ENCODE peak calls at places on chromosomes 5 and 9, in eight cellular contexts. U is amniotic stem cell; W is A549; X is stimulated activated effector memory CD8-positive, alpha-beta T cell treated with anti-CD3 and anti-CD28 coated beads, Interleukin-12 subunit alpha, Interleukin-12 subunit beta, amount 100 ng/mL, for 72 hours; L is activated CD4-positive, alpha-beta T cell treated with anti-CD3 and anti-CD28 coated beads, Interleukin-2, amount 10 ng/mL, durations not matched to agents 7 days and 5 days; D is neuronal stem cell; H is neural progenitor cell; T is GM13977. Y is an unnamed sample.

GRCh38 chr9:114207034-114207815 is 51.9 kb downstream of the COL27A1 start:
- DNase-seq in T (no peak), L (no peak), D (peak), U (peak), X (no peak), H (peak), W (no peak), Y (no peak)

GRCh38 chr5:89606901-89607554 is 724.0 kb upstream of the MEF2C start:
- DNase-seq in U (no peak), H (peak), X (no peak), L (no peak), W (no peak), T (no peak), D (no peak), Y (no peak)

GRCh38 chr5:178310130-178310865 is 77.7 kb upstream of the PHYKPL start:
- DNase-seq in T (no peak), W (no peak), D (no peak), L (no peak), H (no peak), X (no peak), U (no peak), Y (no peak)

GRCh38 chr9:135324329-135324728 is 155.3 kb upstream of the PPP1R26 start:
- DNase-seq in T (no peak), U (no peak), W (no peak), H (no peak), L (no peak), D (no peak), X (no peak), Y (no peak)

GRCh38 chr9:3337515-3337914 is 188.3 kb downstream of the RFX3 start:
- DNase-seq in W (no peak), T (no peak), D (no peak), H (no peak), L (no peak), X (no peak), U (no peak), Y (no peak)

GRCh38 chr5:163809480-163809879 is 304.1 kb downstream of the MAT2B start:
- DNase-seq in H (peak), D (no peak), W (no peak), T (no peak), U (no peak), L (no peak), X (no peak), Y (no peak)

GRCh38 chr5:139667001-139667729 is 19.0 kb downstream of the CXXC5 start:
- DNase-seq in H (no peak), L (no peak), W (no peak), T (no peak), U (no peak), X (no peak), D (no peak), Y (no peak)

GRCh38 chr5:128681764-128682664 is 144.0 kb upstream of the FBN2 start:
- DNase-seq in H (peak), W (no peak), X (no peak), L (no peak), T (no peak), D (no peak), U (no peak), Y (no peak)

GRCh38 chr5:172439785-172440480 is 14.4 kb downstream of the SH3PXD2B start:
- DNase-seq in W (no peak), D (no peak), H (no peak), U (no peak), L (no peak), X (no peak), T (no peak), Y (no peak)

GRCh38 chr5:111394580-111394979 is 117.8 kb downstream of the STARD4 start:
- DNase-seq in T (no peak), H (no peak), W (no peak), D (no peak), X (no peak), U (peak), L (no peak), Y (no peak)

GRCh38 chr9:70406446-70406862 is 8.0 kb downstream of the KLF9 start:
- DNase-seq in D (no peak), W (no peak), L (peak), X (no peak), U (no peak), H (peak), T (peak), Y (peak)

GRCh38 chr5:36442796-36443195 is 141.1 kb upstream of the RANBP3L start:
- DNase-seq in U (peak), T (no peak), H (no peak), D (no peak), L (no peak), X (no peak), W (no peak), Y (no peak)

GRCh38 chr5:127892467-127893207 is 189.4 kb downstream of the CCDC192 start:
- DNase-seq in L (no peak), X (no peak), U (no peak), T (peak), D (no peak), W (no peak), H (no peak), Y (no peak)

GRCh38 chr5:152532714-152533113 is 127.6 kb upstream of the NMUR2 start:
- DNase-seq in H (peak), X (no peak), T (no peak), L (peak), U (peak), D (peak), W (peak), Y (no peak)

GRCh38 chr5:118233601-118234000 is 754.7 kb downstream of the DTWD2 start:
- DNase-seq in D (no peak), X (no peak), U (peak), T (no peak), L (no peak), H (no peak), W (no peak), Y (no peak)

Y was measured in germinal center.